ENCODE peak calls at places on chromosomes 16 and 17, in nine cellular contexts. J, Z, C, R, S, Y, H, T and L are unnamed samples.

GRCh38 chr17:2844386-2844785 is 48.1 kb downstream of the RAP1GAP2 start:
- DNase-seq in Z (no peak), C (no peak), T (no peak), Y (no peak), R (no peak), J (no peak), H (no peak), S (peak; percentile 72), L (peak; percentile 52)

GRCh38 chr17:51794466-51794865 is 364.0 kb downstream of the CA10 start:
- DNase-seq in Z (no peak), J (no peak), R (no peak), H (no peak), C (no peak), S (no peak), Y (no peak), T (no peak), L (no peak)

GRCh38 chr17:57662644-57663308 is 82.3 kb downstream of the CCDC182 start:
- DNase-seq in H (peak; percentile 99), R (peak; percentile 19), Y (peak; percentile 99), T (peak; percentile 94), S (peak; percentile 94), C (peak; percentile 94), J (peak; percentile 90), Z (peak; percentile 98), L (peak; percentile 96)

GRCh38 chr17:62653002-62653830 is 25.7 kb downstream of the MRC2 start:
- DNase-seq in C (no peak), Y (peak; percentile 86), R (no peak), S (peak; percentile 86), T (no peak), Z (no peak), H (peak; percentile 80), J (no peak), L (peak; percentile 87)

GRCh38 chr16:80670170-80670865 is 129.5 kb downstream of the DYNLRB2 start:
- DNase-seq in T (no peak), R (no peak), S (no peak), C (no peak), H (no peak), Z (no peak), J (no peak), Y (no peak), L (no peak)

GRCh38 chr17:31488982-31489294 is 97.5 kb downstream of the RAB11FIP4 start:
- DNase-seq in Z (no peak), C (no peak), Y (no peak), S (no peak), R (no peak), T (no peak), H (no peak), J (no peak), L (no peak)

GRCh38 chr17:17739388-17740066 is 58.3 kb downstream of the RAI1 start:
- DNase-seq in C (no peak), Z (no peak), J (no peak), T (no peak), H (peak; percentile 66), R (no peak), Y (peak; percentile 70), S (no peak), L (peak; percentile 31)

GRCh38 chr16:6684076-6684673 is 648.5 kb upstream of the RBFOX1 start:
- DNase-seq in J (no peak), Z (peak; percentile 89), H (no peak), S (no peak), R (no peak), C (no peak), T (no peak), Y (peak; percentile 10), L (peak; percentile 8)

GRCh38 chr17:49114703-49115102 is 17.9 kb upstream of the B4GALNT2 start:
- DNase-seq in Z (no peak), J (no peak), T (no peak), Y (no peak), R (no peak), S (no peak), H (no peak), C (no peak), L (no peak)

GRCh38 chr17:38922538-38923291 is 2.7 kb upstream of the LASP1NB start:
- DNase-seq in R (no peak), Y (peak; percentile 69), T (no peak), C (no peak), J (no peak), S (peak; percentile 75), Z (peak; percentile 89), H (peak; percentile 79), L (no peak)

GRCh38 chr17:732788-733720 is 658 bp downstream of the TLCD3A start:
- DNase-seq in H (peak; percentile 44), R (no peak), Y (peak; percentile 45), S (no peak), J (no peak), C (no peak), T (no peak), Z (peak; percentile 67), L (peak; percentile 48)

GRCh38 chr16:5073279-5073629 is 1.6 kb downstream of the ALG1 start:
- DNase-seq in R (no peak), Y (no peak), H (no peak), T (no peak), C (no peak), J (no peak), S (no peak), Z (no peak), L (no peak)

GRCh38 chr16:625402-626173 is 5.2 kb upstream of the WFIKKN1 start:
- DNase-seq in H (no peak), Y (no peak), S (no peak), T (no peak), C (no peak), R (no peak), J (no peak), Z (no peak), L (no peak)

GRCh38 chr17:42702446-42702845 is 20.1 kb downstream of the CNTNAP1 start:
- DNase-seq in Y (no peak), H (no peak), R (no peak), Z (no peak), S (no peak), C (no peak), J (no peak), T (no peak), L (no peak)

GRCh38 chr17:7435676-7436555 is 681 bp downstream of the TMEM102 start:
- DNase-seq in C (no peak), J (peak; percentile 43), Z (no peak), R (no peak), H (no peak), Y (no peak), T (no peak), S (peak; percentile 35), L (peak; percentile 73)

GRCh38 chr16:71780521-71781089 is 28.0 kb downstream of the AP1G1 start:
- DNase-seq in Z (no peak), S (no peak), T (no peak), R (no peak), J (no peak), Y (no peak), H (no peak), C (no peak), L (no peak)

GRCh38 chr17:18084256-18084655 is 3.5 kb upstream of the DRG2 start:
- DNase-seq in Y (no peak), Z (no peak), R (no peak), H (no peak), T (no peak), S (no peak), C (no peak), J (no peak), L (no peak)

GRCh38 chr17:35866356-35866950 is 2.2 kb downstream of the HEATR9 start:
- DNase-seq in H (no peak), S (no peak), C (no peak), Z (no peak), Y (peak; percentile 28), J (no peak), T (no peak), R (no peak), L (no peak)

GRCh38 chr16:89446975-89447293 is 43.4 kb downstream of the ANKRD11 start:
- DNase-seq in R (no peak), Y (no peak), Z (peak; percentile 68), H (no peak), C (no peak), J (no peak), T (no peak), S (no peak), L (no peak)

GRCh38 chr16:17556276-17557052 is 85.7 kb upstream of the XYLT1 start:
- DNase-seq in R (no peak), S (peak; percentile 50), Y (no peak), J (no peak), H (no peak), C (peak; percentile 64), Z (no peak), T (no peak), L (peak; percentile 11)

GRCh38 chr16:21126518-21126917 is 24.1 kb downstream of the DNAH3 start:
- DNase-seq in S (no peak), Z (no peak), R (no peak), J (no peak), Y (no peak), C (no peak), T (no peak), H (no peak), L (no peak)

GRCh38 chr16:50248845-50249244 is 17.5 kb upstream of the ADCY7 start:
- DNase-seq in Z (no peak), J (no peak), C (no peak), R (no peak), S (no peak), T (no peak), Y (no peak), H (no peak), L (no peak)

GRCh38 chr17:13776027-13776551 is 174.4 kb upstream of the HS3ST3A1 start:
- DNase-seq in R (no peak), C (peak; percentile 90), H (peak; percentile 47), S (no peak), Y (no peak), J (no peak), Z (no peak), T (no peak), L (no peak)

GRCh38 chr17:35523296-35523695 is 14.2 kb downstream of the SLFN12L start:
- DNase-seq in C (no peak), Z (no peak), J (no peak), H (no peak), Y (no peak), R (no peak), S (no peak), T (no peak), L (no peak)

GRCh38 chr17:48043171-48043570 is 5.0 kb upstream of the NFE2L1 start:
- DNase-seq in J (no peak), H (no peak), R (no peak), S (no peak), Y (no peak), C (no peak), Z (no peak), T (no peak), L (no peak)

GRCh38 chr16:53458623-53459022 is 24.4 kb downstream of the RBL2 start:
- DNase-seq in J (no peak), R (no peak), S (no peak), T (no peak), C (no peak), Z (no peak), H (no peak), Y (no peak), L (no peak)